ENCODE peak calls at places on chromosomes 6 and 20, in six cellular contexts. B is trophoblast cell; N is tibial nerve; O is tibial artery; R is CD8-positive, alpha-beta memory T cell; C is colonic mucosa. X is an unnamed sample.

GRCh38 chr6:158270389-158271127 is 41.7 kb upstream of the TULP4 start:
- DNase-seq in B (no peak), N (no peak), O (no peak), R (no peak), C (no peak), X (no peak)

GRCh38 chr20:44069203-44069931 is 117.6 kb downstream of the JPH2 start:
- DNase-seq in B (no peak), N (no peak), O (peak; percentile 28), R (peak; percentile 75), C (no peak), X (no peak)

GRCh38 chr20:36538026-36538764 is 3.1 kb upstream of the MYL9 start:
- DNase-seq in B (no peak), N (no peak), O (peak; percentile 66), R (no peak), C (no peak), X (no peak)

GRCh38 chr20:50915424-50915823 is 15.8 kb downstream of the ADNP start:
- DNase-seq in B (no peak), N (no peak), O (no peak), R (no peak), C (no peak), X (peak; percentile 50)

GRCh38 chr20:50193169-50193850 is 2.7 kb downstream of the CEBPB start:
- DNase-seq in B (peak; percentile 44), N (no peak), O (peak; percentile 77), R (no peak), C (no peak), X (no peak)

GRCh38 chr6:164791498-164791897 is 517.9 kb downstream of the C6orf118 start:
- DNase-seq in B (no peak), N (no peak), O (no peak), R (no peak), C (no peak), X (no peak)

GRCh38 chr6:75602164-75602896 is 650 bp downstream of the SENP6 start:
- DNase-seq in B (peak; percentile 64), N (no peak), O (peak; percentile 77), R (peak; percentile 60), C (peak; percentile 48), X (peak; percentile 59)

GRCh38 chr6:34414999-34415858 is 10.6 kb downstream of the RPS10 start:
- DNase-seq in B (peak; percentile 70), N (peak; percentile 42), O (peak; percentile 79), R (peak; percentile 42), C (peak; percentile 80), X (no peak)

GRCh38 chr6:104527311-104527710 is 332.4 kb downstream of the HACE1 start:
- DNase-seq in B (no peak), N (no peak), O (no peak), R (no peak), C (no peak), X (no peak)

GRCh38 chr6:112501705-112502104 is 154.6 kb downstream of the RFPL4B start:
- DNase-seq in B (no peak), N (no peak), O (no peak), R (no peak), C (no peak), X (no peak)

GRCh38 chr6:116881236-116881635 is 4.2 kb downstream of the RFX6 start:
- DNase-seq in B (peak; percentile 18), N (no peak), O (no peak), R (no peak), C (no peak), X (no peak)

GRCh38 chr6:145669627-145670034 is 65.7 kb downstream of the EPM2A start:
- DNase-seq in B (no peak), N (no peak), O (no peak), R (no peak), C (no peak), X (peak; percentile 77)

GRCh38 chr6:37257634-37258404 is at the start of the genes TBC1D22B and TMEM217:
- DNase-seq in B (peak; percentile 98), N (peak; percentile 93), O (peak; percentile 98), R (peak; percentile 92), C (peak; percentile 98), X (peak; percentile 93)

GRCh38 chr20:49690899-49691620 is 22.6 kb downstream of the B4GALT5 start:
- DNase-seq in B (peak; percentile 73), N (no peak), O (no peak), R (no peak), C (no peak), X (no peak)

GRCh38 chr20:20085071-20085470 is 32.7 kb downstream of the CFAP61 start:
- DNase-seq in B (no peak), N (no peak), O (peak; percentile 80), R (no peak), C (no peak), X (no peak)

GRCh38 chr6:25490018-25490865 is 161.8 kb upstream of the SCGN start:
- DNase-seq in B (peak; percentile 99), N (peak; percentile 54), O (peak; percentile 85), R (peak; percentile 41), C (peak; percentile 86), X (peak; percentile 57)

GRCh38 chr20:16020971-16021370 is 552.3 kb downstream of the KIF16B start:
- DNase-seq in B (peak; percentile 77), N (no peak), O (no peak), R (no peak), C (no peak), X (peak; percentile 86)

GRCh38 chr20:61024390-61024789 is 227.7 kb upstream of the CDH4 start:
- DNase-seq in B (no peak), N (no peak), O (no peak), R (no peak), C (no peak), X (no peak)

GRCh38 chr6:108835218-108835850 is 12.9 kb upstream of the ARMC2 start:
- DNase-seq in B (peak; percentile 88), N (peak; percentile 85), O (peak; percentile 92), R (peak; percentile 69), C (peak; percentile 88), X (no peak)

GRCh38 chr6:22766979-22767378 is 197.6 kb downstream of the HDGFL1 start:
- DNase-seq in B (no peak), N (no peak), O (no peak), R (no peak), C (no peak), X (no peak)

GRCh38 chr20:5357942-5358341 is 41.2 kb upstream of the PROKR2 start:
- DNase-seq in B (no peak), N (no peak), O (no peak), R (no peak), C (no peak), X (no peak)

GRCh38 chr20:53141651-53142050 is 169.5 kb downstream of the TSHZ2 start:
- DNase-seq in B (no peak), N (no peak), O (no peak), R (no peak), C (no peak), X (no peak)

GRCh38 chr6:78810146-78810545 is 57.2 kb upstream of the IRAK1BP1 start:
- DNase-seq in B (peak; percentile 16), N (no peak), O (no peak), R (no peak), C (peak; percentile 50), X (peak; percentile 75)

DNA sequence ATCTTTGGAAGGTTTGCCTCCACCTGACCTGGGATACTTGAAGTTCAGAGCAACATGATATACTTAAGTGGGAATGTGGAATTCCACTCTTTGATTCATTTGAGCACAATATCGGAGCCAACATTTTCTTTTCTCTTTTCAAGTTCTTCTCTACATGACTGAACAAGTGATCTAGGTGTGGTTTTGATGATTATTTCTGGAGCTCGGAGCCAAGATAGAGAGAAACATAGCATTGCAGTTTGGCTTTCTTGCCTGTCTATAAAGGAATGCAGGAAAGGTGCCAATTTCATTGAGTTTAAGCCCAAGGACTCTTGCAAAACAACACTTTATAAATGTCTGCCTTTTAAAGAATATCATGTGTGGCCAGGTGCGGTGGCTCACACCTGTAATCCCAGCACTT is 124.2 kb upstream of the FAM83B start:
- DNase-seq in B (no peak), N (no peak), O (no peak), R (no peak), C (no peak), X (peak; percentile 95)
- H3K27ac ChIP-seq in B (no peak overlapping the region), N (no peak overlapping the region), O (no peak overlapping the region), R (no peak overlapping the region), C (no peak overlapping the region), X (peak overlapping the region; percentile 40)

GRCh38 chr20:63979221-63979548 is 257 bp downstream of the SAMD10 start:
- DNase-seq in B (no peak), N (no peak), O (no peak), R (no peak), C (no peak), X (no peak)
- H3K4me1 ChIP-seq in B (peaks cover 15% of the 10 kb centered on the region), N (peaks cover 22% of the 10 kb centered on the region), O (peaks cover 43% of the 10 kb centered on the region), R (peaks cover 54% of the 10 kb centered on the region), C (peaks cover 25% of the 10 kb centered on the region), X (peaks cover 4% of the 10 kb centered on the region)

DNA sequence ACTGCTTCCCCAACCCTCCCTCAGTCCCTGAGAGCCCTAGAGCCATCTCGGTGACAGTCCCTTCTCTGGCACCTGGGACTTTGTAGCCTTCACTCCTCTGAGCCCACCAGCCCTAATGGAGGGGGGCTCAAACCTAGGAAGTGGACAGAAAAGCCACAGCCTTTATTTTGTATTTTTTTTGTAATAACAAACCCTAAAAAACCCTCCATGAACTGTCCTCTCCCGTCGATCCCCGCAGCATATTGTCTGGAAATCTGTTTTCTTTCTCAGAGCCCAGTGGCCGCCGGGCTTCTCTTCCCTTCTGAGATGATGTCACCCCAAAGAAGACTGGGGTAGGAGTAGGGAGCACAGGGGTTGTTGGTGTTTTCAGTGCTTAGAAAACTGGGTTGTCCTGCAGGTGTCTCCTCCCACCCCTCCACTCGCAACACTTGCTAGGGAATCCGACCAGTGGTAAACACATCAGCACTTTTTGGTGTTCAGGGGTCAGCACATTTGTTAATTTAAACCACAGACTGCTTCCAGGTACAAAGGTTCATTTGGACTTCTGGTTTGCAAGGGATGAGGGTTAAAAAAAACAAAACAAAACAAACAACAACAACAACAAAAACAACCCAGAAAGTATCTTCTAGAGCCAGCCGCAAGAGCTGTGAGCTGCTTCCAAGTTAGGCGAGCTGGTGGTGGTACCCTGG is 9.9 kb downstream of the PAX1 start:
- DNase-seq in B (no peak), N (no peak), O (no peak), R (no peak), C (no peak), X (no peak)
- H3K27me3 ChIP-seq in B (peaks cover 50% of the 10 kb centered on the region), N (no peaks in the 10 kb centered on the region), O (peaks cover 61% of the 10 kb centered on the region), R (no peaks in the 10 kb centered on the region), C (peaks cover 38% of the 10 kb centered on the region), X (peaks cover 70% of the 10 kb centered on the region)

GRCh38 chr6:155327326-155328073 is 13.2 kb upstream of the TFB1M start:
- DNase-seq in B (peak; percentile 80), N (no peak), O (peak; percentile 67), R (peak; percentile 48), C (peak; percentile 63), X (no peak)

GRCh38 chr6:155328074-155328538 is 13.8 kb upstream of the TFB1M start:
- DNase-seq in B (no peak), N (no peak), O (no peak), R (no peak), C (no peak), X (no peak)

GRCh38 chr6:155329460-155330132 is 15.3 kb upstream of the TFB1M start:
- DNase-seq in B (no peak), N (no peak), O (no peak), R (no peak), C (no peak), X (no peak)

GRCh38 chr6:155330133-155330734 is 15.9 kb upstream of the TFB1M start:
- DNase-seq in B (no peak), N (no peak), O (no peak), R (no peak), C (no peak), X (no peak)

GRCh38 chr6:155328539-155329459 is 14.5 kb upstream of the TFB1M start:
- DNase-seq in B (no peak), N (no peak), O (no peak), R (no peak), C (peak; percentile 36), X (no peak)
- H3K27ac ChIP-seq in B (no peak overlapping the region), N (no peak overlapping the region), O (no peak overlapping the region), R (no peak overlapping the region), C (no peak overlapping the region), X (no peak overlapping the region)

X was measured in foreskin keratinocyte.